ENCODE peak calls at places on chromosomes 13 and 19, in six cellular contexts. I, M, G, U, L and Q are unnamed samples. For H3K27me3, the result is how much of the 10 kb centered on the place peaks cover.

GRCh38 chr19:45769821-45770191 is 754 bp upstream of the SIX5 start:
- DNase-seq in I (no peak), M (peak), G (peak), U (no peak), L (peak), Q (peak)

GRCh38 chr13:42747399-42747873 is 33.9 kb upstream of the FAM216B start:
- DNase-seq in I (no peak), M (peak), G (no peak), U (no peak), L (peak), Q (no peak)

GRCh38 chr13:106566682-106567420 is 1.1 kb downstream of the ARGLU1 start:
- DNase-seq in I (peak), M (peak), G (peak), U (peak), L (peak), Q (peak)

GRCh38 chr13:50419896-50420295 is 404.7 kb downstream of the KCNRG start:
- DNase-seq in I (peak), M (no peak), G (peak), U (no peak), L (no peak), Q (no peak)

GRCh38 chr13:90237852-90238251 is 1109.6 kb upstream of the MIR17HG start:
- DNase-seq in I (no peak), M (no peak), G (no peak), U (no peak), L (no peak), Q (no peak)

GRCh38 chr13:75544681-75545333 is 4.8 kb upstream of the UCHL3 start:
- DNase-seq in I (no peak), M (peak), G (no peak), U (no peak), L (peak), Q (no peak)

GRCh38 chr13:94382960-94383359 is 96.5 kb downstream of the DCT start:
- DNase-seq in I (no peak), M (no peak), G (no peak), U (no peak), L (no peak), Q (no peak)

GRCh38 chr13:51731759-51732158 is 72.2 kb downstream of the DHRS12 start:
- DNase-seq in I (no peak), M (peak), G (no peak), U (no peak), L (no peak), Q (no peak)

GRCh38 chr19:51541458-51542357 is 10.2 kb upstream of the SIGLEC6 start:
- DNase-seq in I (no peak), M (no peak), G (no peak), U (peak), L (no peak), Q (no peak)

GRCh38 chr13:60463787-60464186 is 66.8 kb downstream of the TDRD3 start:
- DNase-seq in I (no peak), M (no peak), G (no peak), U (no peak), L (no peak), Q (no peak)

GRCh38 chr19:18967358-18968146 is 26.5 kb upstream of the HOMER3 start:
- DNase-seq in I (peak), M (peak), G (peak), U (peak), L (peak), Q (no peak)

GRCh38 chr19:4977299-4978174 is 8.6 kb downstream of the KDM4B start:
- DNase-seq in I (no peak), M (peak), G (peak), U (no peak), L (peak), Q (no peak)

GRCh38 chr19:39423258-39424086 is 11.0 kb downstream of the PLEKHG2 start:
- DNase-seq in I (no peak), M (no peak), G (no peak), U (no peak), L (no peak), Q (no peak)

GRCh38 chr19:49591731-49592485 is 926 bp downstream of the PRR12 start:
- DNase-seq in I (peak), M (peak), G (peak), U (peak), L (peak), Q (peak)

GRCh38 chr19:49560358-49560900 is 19.9 kb downstream of the NOSIP start:
- DNase-seq in I (peak), M (no peak), G (peak), U (peak), L (no peak), Q (no peak)

GRCh38 chr19:7170983-7171382 is 101.5 kb downstream of the ZNF557 start:
- DNase-seq in I (no peak), M (no peak), G (no peak), U (no peak), L (no peak), Q (no peak)

GRCh38 chr13:34591801-34592454 is 350.1 kb upstream of the NBEA start:
- DNase-seq in I (peak), M (no peak), G (peak), U (no peak), L (no peak), Q (no peak)

GRCh38 chr19:3606690-3607289 is at the start of gene TBXA2R:
- DNase-seq in I (peak), M (peak), G (no peak), U (peak), L (no peak), Q (no peak)

GRCh38 chr19:48152552-48152951 is 17.6 kb downstream of the LIG1 start:
- DNase-seq in I (peak), M (peak), G (peak), U (no peak), L (peak), Q (no peak)

GRCh38 chr19:4452230-4452990 is 5.2 kb downstream of the UBXN6 start:
- DNase-seq in I (no peak), M (no peak), G (no peak), U (no peak), L (no peak), Q (no peak)

GRCh38 chr13:21234537-21234936 is 58.1 kb downstream of the MRPL57 start:
- DNase-seq in I (no peak), M (no peak), G (no peak), U (no peak), L (peak), Q (no peak)

GRCh38 chr19:56839665-56840451 is 668 bp downstream of the PEG3 start:
- DNase-seq in I (peak), M (no peak), G (peak), U (peak), L (no peak), Q (no peak)

GRCh38 chr13:68697551-68697950 is 1410.1 kb upstream of the ATXN8OS start:
- DNase-seq in I (no peak), M (no peak), G (no peak), U (no peak), L (no peak), Q (no peak)

GRCh38 chr19:4598712-4599111 is 39.2 kb upstream of the SEMA6B start:
- DNase-seq in I (no peak), M (no peak), G (no peak), U (no peak), L (no peak), Q (no peak)

GRCh38 chr19:12453495-12453894 is 12.7 kb upstream of the ZNF443 start:
- DNase-seq in I (no peak), M (no peak), G (no peak), U (no peak), L (peak), Q (no peak)

GRCh38 chr19:35959040-35959967 is 23.1 kb downstream of the LRFN3 start:
- DNase-seq in I (peak), M (no peak), G (peak), U (peak), L (no peak), Q (peak)

GRCh38 chr13:32150794-32151193 is 119.2 kb downstream of the FRY start:
- DNase-seq in I (peak), M (peak), G (peak), U (no peak), L (no peak), Q (no peak)

GRCh38 chr19:17448190-17448967 is at the start of gene TMEM221:
- DNase-seq in I (peak), M (no peak), G (peak), U (peak), L (no peak), Q (peak)

GRCh38 chr19:15265849-15266248 is 33.6 kb upstream of the EPHX3 start:
- DNase-seq in I (peak), M (peak), G (peak), U (peak), L (peak), Q (no peak)

GRCh38 chr19:58296086-58296485 is 9.1 kb upstream of the ERVK3-1 start:
- DNase-seq in I (no peak), M (no peak), G (no peak), U (no peak), L (no peak), Q (no peak)

GRCh38 chr13:40539954-40540706 is 126.3 kb downstream of the FOXO1 start:
- DNase-seq in I (no peak), M (peak), G (no peak), U (no peak), L (peak), Q (no peak)

GRCh38 chr19:47778954-47779351 is 450 bp downstream of the SELENOW start:
- DNase-seq in I (peak), M (no peak), G (peak), U (no peak), L (peak), Q (no peak)

GRCh38 chr13:40527914-40528313 is 138.5 kb downstream of the FOXO1 start:
- DNase-seq in I (no peak), M (no peak), G (no peak), U (no peak), L (no peak), Q (no peak)

GRCh38 chr19:11165486-11166030 is 10.0 kb upstream of the SPC24 start:
- DNase-seq in I (no peak), M (no peak), G (no peak), U (no peak), L (no peak), Q (no peak)

DNA sequence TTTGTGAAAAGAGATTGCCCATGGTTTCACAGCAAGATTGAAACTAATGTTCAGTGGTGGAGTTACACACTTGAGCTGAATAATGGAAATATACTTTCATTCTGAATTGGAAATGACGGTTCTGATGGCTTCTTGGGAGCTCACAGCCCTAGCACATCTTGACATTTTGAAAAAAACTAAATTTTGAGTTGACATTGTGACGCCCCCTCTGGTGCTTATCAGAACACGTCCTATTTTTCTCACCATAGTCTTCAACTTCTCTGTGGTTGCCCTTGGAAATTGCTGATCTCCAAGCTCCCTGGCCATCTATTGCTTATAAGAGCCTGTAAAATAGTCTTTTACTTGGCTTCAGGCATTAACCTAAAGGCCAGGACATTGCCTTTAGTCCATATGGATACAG is 202.1 kb downstream of the OXGR1 start:
- DNase-seq in I (no peak), M (no peak), G (no peak), U (no peak), L (no peak), Q (no peak)
- H3K4me3 ChIP-seq in I (no peak), M (no peak), G (no peak), U (no peak), L (no peak), Q (no peak)

GRCh38 chr19:41767105-41767504 is 11.8 kb downstream of the CEACAM6 start:
- DNase-seq in I (no peak), M (no peak), G (no peak), U (no peak), L (no peak), Q (no peak)

GRCh38 chr19:41774515-41774980 is 19.2 kb downstream of the CEACAM6 start:
- DNase-seq in I (no peak), M (no peak), G (no peak), U (no peak), L (peak), Q (no peak)

GRCh38 chr19:41771410-41771809 is 16.1 kb downstream of the CEACAM6 start:
- DNase-seq in I (no peak), M (no peak), G (no peak), U (no peak), L (no peak), Q (no peak)

GRCh38 chr19:41769608-41770007 is 14.3 kb downstream of the CEACAM6 start:
- DNase-seq in I (no peak), M (no peak), G (no peak), U (no peak), L (no peak), Q (no peak)
- H3K27me3 ChIP-seq in I (under half), M (under half), G (under half), U (under half), L (under half), Q (under half)

DNA sequence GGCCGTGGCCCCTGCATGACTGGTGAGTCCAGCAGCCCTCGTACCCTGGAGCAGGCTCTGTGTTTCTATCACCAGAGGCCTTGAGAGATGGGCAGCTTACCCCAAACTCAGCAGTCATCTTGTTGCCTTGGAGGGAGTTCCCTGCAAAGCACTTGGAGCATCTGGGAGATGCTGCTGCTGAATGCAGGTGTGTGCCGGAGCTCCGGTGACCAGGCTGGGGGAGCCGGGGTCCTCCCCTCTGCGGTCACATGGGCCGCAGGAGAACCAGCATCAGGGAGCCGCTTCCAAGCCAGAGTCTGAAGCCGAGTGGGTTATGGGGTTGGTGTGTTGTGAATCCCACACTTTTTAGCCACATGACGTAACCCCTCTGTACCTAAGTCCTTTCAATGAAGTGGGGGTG is 82.8 kb downstream of the TEX29 start:
- DNase-seq in I (no peak), M (no peak), G (no peak), U (peak), L (no peak), Q (no peak)
- H3K4me3 ChIP-seq in I (no peak), M (no peak), G (no peak), U (no peak), L (no peak), Q (no peak)

GRCh38 chr13:112178769-112179168 is 111.8 kb downstream of the SOX1 start:
- DNase-seq in I (no peak), M (no peak), G (no peak), U (no peak), L (no peak), Q (no peak)
- H3K27me3 ChIP-seq in I (under half), M (under half), G (under half), U (under half), L (under half), Q (under half)

GRCh38 chr19:55178781-55179569 is 1.1 kb downstream of the SYT5 start:
- DNase-seq in I (peak), M (peak), G (peak), U (peak), L (peak), Q (peak)
- H3K4me3 ChIP-seq in I (peak), M (peak), G (peak), U (peak), L (peak), Q (peak)

GRCh38 chr19:547117-547516 is 3.3 kb downstream of the GZMM start:
- DNase-seq in I (no peak), M (no peak), G (no peak), U (no peak), L (no peak), Q (no peak)

GRCh38 chr19:554817-555216 is 11.0 kb downstream of the GZMM start:
- DNase-seq in I (peak), M (no peak), G (no peak), U (no peak), L (no peak), Q (no peak)

GRCh38 chr19:547836-548720 is 4.2 kb downstream of the GZMM start:
- DNase-seq in I (no peak), M (no peak), G (no peak), U (no peak), L (no peak), Q (no peak)

GRCh38 chr19:543912-544608 is at the start of gene GZMM:
- DNase-seq in I (no peak), M (no peak), G (no peak), U (no peak), L (no peak), Q (no peak)

GRCh38 chr19:548841-549830 is 5.3 kb downstream of the GZMM start:
- DNase-seq in I (no peak), M (no peak), G (no peak), U (no peak), L (no peak), Q (no peak)
- H3K27me3 ChIP-seq in I (under half), M (under half), G (under half), U (under half), L (under half), Q (under half)

GRCh38 chr19:32363175-32363574 is 17.8 kb downstream of the ZNF507 start:
- DNase-seq in I (no peak), M (peak), G (no peak), U (no peak), L (peak), Q (no peak)
- H3K4me3 ChIP-seq in I (no peak), M (no peak), G (no peak), U (no peak), L (no peak), Q (no peak)

DNA sequence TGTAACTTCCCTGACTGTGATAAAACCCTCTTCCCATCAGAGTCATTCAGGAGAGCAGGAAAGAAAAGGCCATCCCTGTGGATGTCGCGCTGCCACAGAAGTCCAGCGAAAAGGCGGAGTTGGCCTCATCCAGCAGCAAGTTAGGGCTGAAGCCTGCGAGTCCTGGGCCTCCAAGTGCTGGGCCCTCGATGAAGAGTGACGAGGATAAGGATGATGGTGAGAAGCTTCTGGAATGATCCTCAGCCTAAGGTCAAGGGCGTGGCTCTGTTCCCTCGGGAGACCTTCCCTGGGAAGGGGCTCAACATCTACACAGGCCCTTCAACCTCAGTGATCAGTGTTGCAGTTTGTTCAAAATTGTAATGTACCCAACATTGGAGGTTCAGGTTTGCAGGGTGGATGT is 22.3 kb downstream of the TEX29 start:
- DNase-seq in I (no peak), M (no peak), G (no peak), U (no peak), L (no peak), Q (no peak)
- H3K27me3 ChIP-seq in I (under half), M (under half), G (under half), U (under half), L (under half), Q (under half)